ENCODE peak calls at places on chromosomes 11 and 22, in nine cellular contexts. S is stimulated activated CD4-positive, alpha-beta T cell treated with anti-CD3 and anti-CD28 coated beads, Interleukin-1b, Interleukin-23, amount 100 ng/mL, for 24 hours; Z is small intestine; Q is NCI-H1092; D is left colon; L is A172; M is HCT116; G is B cell; U is HEK293T. H is an unnamed sample.

GRCh38 chr11:10376061-10376460 is 71.2 kb downstream of the ADM start:
- DNase-seq in S (no peak), Z (no peak), Q (no peak), D (no peak), L (no peak), M (no peak), G (no peak), U (no peak), H (no peak)

GRCh38 chr22:20990184-20991180 is 8.4 kb downstream of the LZTR1 start:
- DNase-seq in S (no peak), Z (no peak), Q (no peak), D (no peak), L (no peak), M (no peak), G (no peak), U (no peak), H (no peak)

GRCh38 chr11:72553748-72554147 is 119.4 kb upstream of the CLPB start:
- DNase-seq in S (no peak), Z (no peak), Q (no peak), D (peak), L (no peak), M (no peak), G (no peak), U (no peak), H (no peak)

GRCh38 chr11:46560300-46561025 is 33.4 kb downstream of the AMBRA1 start:
- DNase-seq in S (no peak), Z (peak), Q (peak), D (no peak), L (peak), M (no peak), G (no peak), U (no peak), H (peak)

GRCh38 chr22:37749831-37750595 is 53.2 kb downstream of the TRIOBP start:
- DNase-seq in S (no peak), Z (no peak), Q (no peak), D (no peak), L (no peak), M (no peak), G (no peak), U (no peak), H (no peak)

GRCh38 chr11:86244063-86244521 is 461 bp upstream of the EED start:
- DNase-seq in S (peak), Z (peak), Q (peak), D (peak), L (peak), M (peak), G (peak), U (peak), H (peak)

GRCh38 chr11:15158351-15159015 is 43.8 kb downstream of the INSC start:
- DNase-seq in S (no peak), Z (no peak), Q (no peak), D (no peak), L (no peak), M (no peak), G (no peak), U (no peak), H (no peak)

GRCh38 chr11:84901986-84902385 is 725.2 kb downstream of the DLG2 start:
- DNase-seq in S (no peak), Z (no peak), Q (no peak), D (no peak), L (no peak), M (no peak), G (no peak), U (no peak), H (no peak)

GRCh38 chr11:46455816-46456215 is 64.2 kb upstream of the CHRM4 start:
- DNase-seq in S (no peak), Z (no peak), Q (no peak), D (no peak), L (no peak), M (no peak), G (no peak), U (no peak), H (no peak)

GRCh38 chr11:118175031-118175531 is 1.4 kb downstream of the SCN2B start:
- DNase-seq in S (no peak), Z (no peak), Q (no peak), D (no peak), L (no peak), M (no peak), G (no peak), U (no peak), H (peak)

GRCh38 chr11:74677131-74677530 is 54.1 kb downstream of the CHRDL2 start:
- DNase-seq in S (no peak), Z (no peak), Q (no peak), D (no peak), L (no peak), M (no peak), G (peak), U (no peak), H (no peak)

GRCh38 chr11:120108154-120108784 is 29.6 kb downstream of the TRIM29 start:
- DNase-seq in S (peak), Z (peak), Q (peak), D (peak), L (peak), M (no peak), G (peak), U (peak), H (peak)

GRCh38 chr11:122746611-122747305 is 91.2 kb downstream of the UBASH3B start:
- DNase-seq in S (no peak), Z (no peak), Q (no peak), D (no peak), L (no peak), M (no peak), G (no peak), U (no peak), H (no peak)

GRCh38 chr22:29108137-29108536 is 35.3 kb downstream of the KREMEN1 start:
- DNase-seq in S (no peak), Z (no peak), Q (no peak), D (no peak), L (peak), M (peak), G (no peak), U (no peak), H (no peak)

GRCh38 chr22:50696251-50696798 is 23.7 kb downstream of the SHANK3 start:
- DNase-seq in S (no peak), Z (no peak), Q (no peak), D (no peak), L (no peak), M (no peak), G (no peak), U (no peak), H (no peak)

GRCh38 chr11:2886191-2886894 is 768 bp upstream of the CDKN1C start:
- DNase-seq in S (no peak), Z (no peak), Q (no peak), D (peak), L (no peak), M (no peak), G (no peak), U (no peak), H (no peak)

GRCh38 chr11:122649133-122649532 is 6.4 kb upstream of the UBASH3B start:
- DNase-seq in S (no peak), Z (no peak), Q (no peak), D (no peak), L (no peak), M (no peak), G (no peak), U (no peak), H (no peak)

GRCh38 chr11:103867481-103867880 is 169.0 kb upstream of the DDI1 start:
- DNase-seq in S (no peak), Z (no peak), Q (no peak), D (no peak), L (no peak), M (no peak), G (no peak), U (no peak), H (no peak)

GRCh38 chr11:115911656-115912055 is 407.4 kb upstream of the CADM1 start:
- DNase-seq in S (no peak), Z (peak), Q (peak), D (no peak), L (no peak), M (no peak), G (no peak), U (no peak), H (no peak)

GRCh38 chr11:119038884-119039283 is 8.2 kb upstream of the SLC37A4 start:
- DNase-seq in S (no peak), Z (no peak), Q (no peak), D (no peak), L (no peak), M (no peak), G (no peak), U (no peak), H (no peak)

GRCh38 chr11:10540546-10540914 is 457 bp downstream of the RNF141 start:
- DNase-seq in S (no peak), Z (peak), Q (no peak), D (peak), L (no peak), M (no peak), G (no peak), U (peak), H (no peak)

GRCh38 chr22:25137577-25138525 is 61.8 kb upstream of the CRYBB3 start:
- DNase-seq in S (no peak), Z (no peak), Q (no peak), D (no peak), L (no peak), M (peak), G (no peak), U (peak), H (no peak)

GRCh38 chr22:21951931-21952465 is 650 bp downstream of the PPM1F start:
- DNase-seq in S (no peak), Z (peak), Q (no peak), D (peak), L (no peak), M (no peak), G (peak), U (peak), H (no peak)

GRCh38 chr22:26215766-26216165 is 46.5 kb downstream of the SEZ6L start:
- DNase-seq in S (no peak), Z (no peak), Q (no peak), D (no peak), L (no peak), M (no peak), G (no peak), U (no peak), H (no peak)

GRCh38 chr11:30018443-30018842 is 1.6 kb upstream of the KCNA4 start:
- DNase-seq in S (no peak), Z (no peak), Q (no peak), D (no peak), L (no peak), M (no peak), G (no peak), U (no peak), H (no peak)

GRCh38 chr11:103091441-103091809 is 535 bp downstream of the DCUN1D5 start:
- DNase-seq in S (peak), Z (peak), Q (peak), D (peak), L (peak), M (no peak), G (peak), U (peak), H (no peak)

GRCh38 chr22:48705159-48705916 is 1122.3 kb downstream of the BRD1 start:
- DNase-seq in S (no peak), Z (no peak), Q (no peak), D (no peak), L (no peak), M (no peak), G (no peak), U (no peak), H (no peak)

H was measured in globus pallidus.